ENCODE peak calls at places on chromosomes 12 and 14, in five cellular contexts. X, K, G, B and F are unnamed samples.

GRCh38 chr14:81459912-81460311 is 59.8 kb upstream of the STON2 start:
- DNase-seq in X (no peak), K (no peak), G (no peak), B (no peak), F (no peak)

GRCh38 chr12:2862876-2863275 is 6.0 kb upstream of the TEX52 start:
- DNase-seq in X (no peak), K (no peak), G (no peak), B (no peak), F (no peak)

GRCh38 chr12:76614364-76614763 is 54.8 kb upstream of the OSBPL8 start:
- DNase-seq in X (no peak), K (no peak), G (peak; percentile 37), B (no peak), F (no peak)

GRCh38 chr12:47034661-47035060 is 44.8 kb upstream of the PCED1B start:
- DNase-seq in X (no peak), K (no peak), G (peak; percentile 67), B (peak; percentile 34), F (peak; percentile 82)

GRCh38 chr12:13175499-13175898 is 21.0 kb upstream of the EMP1 start:
- DNase-seq in X (no peak), K (no peak), G (peak; percentile 71), B (peak; percentile 47), F (no peak)

GRCh38 chr12:55931780-55932545 is 1.0 kb downstream of the DGKA start:
- DNase-seq in X (peak; percentile 77), K (peak; percentile 56), G (peak; percentile 32), B (peak; percentile 41), F (peak; percentile 37)

GRCh38 chr12:3122841-3123678 is 45.9 kb downstream of the TSPAN9 start:
- DNase-seq in X (no peak), K (peak; percentile 30), G (peak; percentile 59), B (peak; percentile 73), F (peak; percentile 80)

GRCh38 chr12:124297389-124297788 is 2.5 kb downstream of the RFLNA start:
- DNase-seq in X (no peak), K (no peak), G (no peak), B (no peak), F (no peak)

DNA sequence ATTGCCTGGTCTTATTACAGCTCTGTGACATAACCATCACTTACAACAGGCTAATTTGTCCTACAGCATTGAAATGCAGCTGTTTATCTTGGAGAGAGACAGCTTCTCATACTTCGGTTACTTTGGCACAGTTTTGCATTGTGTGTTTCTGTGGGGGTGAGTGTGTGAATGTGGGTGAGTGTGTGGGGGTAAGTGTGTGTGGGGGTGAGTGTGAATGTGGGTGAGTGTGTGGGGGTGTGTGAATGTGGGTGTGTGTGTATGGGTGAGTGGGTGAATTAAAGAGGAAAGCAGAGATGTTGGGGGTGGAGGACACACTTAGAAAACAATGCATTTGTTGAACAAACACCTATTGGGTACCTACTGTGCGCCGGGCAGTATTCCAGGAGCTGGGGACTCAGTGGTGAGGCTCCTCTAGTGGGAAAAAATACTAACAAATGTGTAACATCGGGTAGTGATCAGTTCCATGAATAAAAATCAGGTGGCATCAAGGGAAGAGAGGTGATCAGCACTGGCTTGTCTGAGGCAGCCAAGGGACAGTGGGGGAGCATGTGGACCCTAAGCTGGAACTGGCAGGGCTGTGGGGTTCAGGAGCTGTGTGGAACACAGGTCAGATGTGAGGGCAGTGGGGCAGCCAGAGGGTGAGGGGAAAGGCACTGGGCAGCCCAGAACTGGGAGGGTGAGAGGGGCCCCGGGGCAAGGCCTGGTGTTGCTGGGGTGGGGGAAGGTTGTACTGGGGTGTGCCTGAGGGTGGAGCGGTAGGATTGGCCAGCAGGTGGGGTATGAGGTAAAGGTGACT is 44.1 kb upstream of the AMN start:
- DNase-seq in X (no peak), K (no peak), G (no peak), B (no peak), F (no peak)
- TF ChIP-seq CTCF in X (no peak), K (no peak), G (no peak), B (no peak), F (no peak)

GRCh38 chr12:15709524-15709923 is 79.7 kb downstream of the EPS8 start:
- DNase-seq in X (no peak), K (no peak), G (no peak), B (no peak), F (no peak)
- H3K4me3 ChIP-seq in X (no peak overlapping the region), K (no peak overlapping the region), G (no peak overlapping the region), B (no peak overlapping the region), F (no peak overlapping the region)

DNA sequence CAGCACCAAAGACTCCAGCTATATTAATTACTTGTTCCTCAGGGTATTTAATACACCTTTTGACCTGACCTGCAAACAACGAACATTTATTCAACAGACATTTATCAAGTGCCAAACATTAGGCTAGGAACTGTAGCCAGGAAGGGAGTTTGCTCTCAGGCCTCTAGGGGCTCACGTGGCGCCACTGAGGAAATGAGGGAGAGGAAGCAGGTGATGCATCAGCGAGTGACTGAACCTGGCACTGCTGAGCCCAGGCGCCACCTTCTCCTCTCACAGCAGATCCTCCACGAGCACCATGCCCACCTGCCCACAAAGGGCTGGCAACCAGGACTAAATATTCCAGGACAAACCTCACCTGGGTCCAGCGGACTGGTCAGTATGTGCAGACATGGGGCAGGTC is 50.2 kb downstream of the SETD3 start:
- DNase-seq in X (no peak), K (peak; percentile 57), G (no peak), B (no peak), F (no peak)
- TF ChIP-seq CTCF in X (no peak), K (peak; percentile 45), G (peak; percentile 30), B (peak; percentile 5), F (peak; percentile 35)

DNA sequence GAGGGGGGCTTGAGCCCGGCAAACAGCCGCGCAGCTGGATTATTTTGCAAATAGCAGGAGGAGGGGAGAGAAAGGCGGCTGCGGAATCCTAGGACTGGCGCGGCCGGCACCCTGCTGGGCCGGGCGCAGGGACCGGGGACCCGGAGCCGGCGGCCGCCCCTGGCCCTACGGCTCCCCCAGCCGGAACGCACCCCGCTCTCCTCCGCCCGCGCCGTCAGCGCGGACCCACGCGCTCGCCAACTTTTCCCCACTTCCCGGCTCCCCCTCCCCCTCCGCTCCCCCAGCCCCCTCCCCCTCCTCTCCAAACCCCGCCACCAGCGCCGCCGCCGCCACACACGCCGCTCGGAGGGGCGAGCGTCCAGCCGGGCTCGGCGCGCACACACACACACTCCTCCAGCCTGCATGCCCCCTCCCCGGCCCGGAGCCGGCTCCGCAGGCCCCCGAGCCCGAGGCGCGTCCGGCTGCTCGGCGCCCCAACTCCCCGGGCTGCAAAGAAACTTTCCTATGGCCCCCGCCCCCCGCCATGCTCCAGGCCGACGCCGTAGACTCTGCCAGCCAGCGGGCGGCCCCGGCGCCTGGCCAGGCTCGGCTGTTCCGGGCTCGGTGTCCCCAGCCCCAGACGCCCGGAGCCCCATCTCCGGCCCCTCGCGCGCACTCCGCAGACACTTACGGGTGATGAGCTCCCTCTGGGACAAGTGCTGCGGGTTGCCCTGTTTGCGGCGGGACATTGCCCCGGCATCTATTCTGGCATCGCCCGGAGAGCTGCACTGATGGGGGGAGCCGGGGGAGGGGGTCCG is 1.3 kb downstream of the BCL11B start:
- DNase-seq in X (no peak), K (no peak), G (no peak), B (no peak), F (no peak)
- H3K4me3 ChIP-seq in X (peak overlapping the region; percentile 28), K (no peak overlapping the region), G (peak overlapping the region; percentile 50), B (no peak overlapping the region), F (peak overlapping the region; percentile 58)

GRCh38 chr12:132921685-132922084 is 34.3 kb upstream of the CHFR start:
- DNase-seq in X (no peak), K (no peak), G (no peak), B (no peak), F (no peak)
- TF ChIP-seq CTCF in X (no peak), K (no peak), G (no peak), B (no peak), F (no peak)

GRCh38 chr12:49621651-49622500 is 1.5 kb upstream of the PRPF40B start:
- DNase-seq in X (peak; percentile 52), K (peak; percentile 25), G (no peak), B (no peak), F (no peak)

GRCh38 chr12:49622501-49623141 is 740 bp upstream of the PRPF40B start:
- DNase-seq in X (peak; percentile 57), K (peak; percentile 57), G (no peak), B (no peak), F (no peak)

GRCh38 chr12:49616533-49617219 is 6.7 kb upstream of the PRPF40B start:
- DNase-seq in X (no peak), K (no peak), G (peak; percentile 26), B (no peak), F (peak; percentile 39)

GRCh38 chr12:49618576-49618975 is 4.8 kb upstream of the PRPF40B start:
- DNase-seq in X (no peak), K (no peak), G (no peak), B (no peak), F (no peak)

DNA sequence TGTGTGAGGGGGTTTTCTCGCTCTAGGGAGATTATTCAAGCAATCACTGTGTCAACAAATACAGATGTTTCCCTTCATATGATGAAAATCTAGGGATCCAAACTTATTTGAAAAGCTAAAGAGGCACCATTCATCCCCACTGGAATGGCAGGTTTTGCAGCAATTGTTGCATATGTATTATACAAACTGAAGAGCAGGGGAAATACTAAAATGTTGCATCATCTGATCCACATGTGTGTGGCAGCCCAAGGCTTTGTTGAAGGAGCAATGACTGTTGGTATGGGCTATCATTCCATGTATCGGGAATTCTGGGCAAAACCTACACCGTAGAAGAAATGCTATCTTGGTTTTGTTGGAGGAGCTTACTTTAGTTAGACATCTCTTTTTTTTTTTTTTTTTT is 4.1 kb upstream of the PRPF40B start:
- DNase-seq in X (no peak), K (no peak), G (peak; percentile 35), B (peak; percentile 23), F (peak; percentile 23)
- H3K4me3 ChIP-seq in X (no peak overlapping the region), K (no peak overlapping the region), G (no peak overlapping the region), B (no peak overlapping the region), F (no peak overlapping the region)

DNA sequence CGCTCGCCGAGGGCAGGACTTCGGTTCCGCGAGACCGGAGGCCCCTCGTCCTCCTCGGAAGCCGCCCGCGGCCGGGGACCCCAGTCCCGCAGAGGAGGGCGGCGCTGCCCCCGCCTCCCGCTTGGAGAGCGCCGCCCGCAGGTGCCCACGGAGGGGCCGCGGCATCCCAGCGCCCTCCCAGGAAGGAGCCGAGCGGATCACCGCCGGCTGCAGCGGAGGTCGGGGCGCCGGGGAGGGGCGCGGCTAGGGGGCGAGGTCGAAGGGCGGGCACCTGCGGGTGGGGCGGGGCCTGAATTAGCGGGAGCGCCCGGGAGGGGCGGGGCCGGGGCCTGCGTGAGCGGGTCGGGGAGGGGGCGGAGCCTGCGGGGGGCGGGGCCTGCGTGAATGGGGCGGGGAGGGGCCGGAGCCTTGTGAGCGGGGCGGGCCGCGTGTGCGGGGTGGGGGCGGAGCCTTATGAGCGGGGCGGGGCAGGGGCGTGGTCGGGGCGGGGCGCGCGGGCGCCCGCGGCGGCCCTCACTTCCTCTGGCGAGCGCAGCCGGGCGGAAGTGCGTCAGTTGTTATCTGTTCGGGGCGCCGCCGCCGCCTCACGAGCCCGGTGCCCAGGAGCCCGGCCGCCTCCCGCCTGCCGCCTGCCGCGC is at the start of gene FBRSL1:
- DNase-seq in X (peak; percentile 94), K (peak; percentile 93), G (peak; percentile 81), B (peak; percentile 84), F (peak; percentile 87)
- TF ChIP-seq CTCF in X (no peak), K (no peak), G (no peak), B (no peak), F (no peak)

DNA sequence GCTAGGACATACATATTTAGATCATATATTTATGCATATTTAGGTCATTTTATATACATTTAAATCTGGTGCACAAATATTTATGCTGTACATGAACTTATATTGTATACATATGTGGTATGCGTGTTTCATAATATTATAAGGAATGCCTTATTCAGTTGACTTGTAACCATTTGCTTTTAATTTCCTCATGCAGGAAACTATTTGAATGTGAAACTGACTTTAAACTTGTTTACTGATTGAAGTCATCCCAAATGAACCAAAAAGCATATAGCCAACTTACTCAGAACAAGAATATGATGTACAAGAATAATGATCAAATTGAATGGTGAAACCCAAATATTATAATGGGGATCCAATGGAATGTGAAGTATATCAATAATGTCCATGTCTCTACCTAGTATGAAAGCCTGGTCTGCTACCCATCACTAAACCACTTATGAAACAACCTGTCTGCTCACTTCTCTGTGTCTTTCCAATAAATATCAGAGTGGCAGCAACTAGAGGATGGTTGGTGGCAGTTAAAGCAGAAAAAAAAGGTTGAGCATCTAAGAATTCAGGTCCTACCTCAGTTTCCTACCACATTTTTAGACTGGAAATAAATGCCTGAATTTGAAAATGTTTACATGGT is 38.3 kb downstream of the RPS6KA5 start:
- DNase-seq in X (no peak), K (no peak), G (no peak), B (no peak), F (no peak)
- H3K4me3 ChIP-seq in X (peak overlapping the region; percentile 15), K (no peak overlapping the region), G (peak overlapping the region; percentile 47), B (peak overlapping the region; percentile 21), F (no peak overlapping the region)